ENCODE peak calls at places on chromosome 19, in eight cellular contexts. L is activated B cell treated with CpG ODN at 0.5 μM for 24 hours, D is spleen, I is tibial artery, Q is heart right ventricle, H is fibroblast of pulmonary artery, B is body of pancreas, J is left ventricle myocardium inferior. R is an unnamed sample.
A peak's percentile ranks its signal among the peaks of the same experiment; 100 is the strongest.

GRCh38 chr19:10748924-10749434 is 31.1 kb downstream of the DNM2 start:
- DNase-seq in B (peak; percentile 96), L (no peak), I (no peak), D (no peak), J (peak; percentile 49), H (peak; percentile 44), Q (no peak), R (no peak)

GRCh38 chr19:6363429-6363828 is 2.1 kb downstream of the CLPP start:
- DNase-seq in I (no peak), J (no peak), L (no peak), H (no peak), D (no peak), Q (no peak), B (no peak), R (no peak)

GRCh38 chr19:2887391-2887914 is 13.3 kb upstream of the ZNF57 start:
- DNase-seq in B (peak; percentile 30), Q (no peak), D (no peak), L (peak; percentile 20), I (no peak), H (peak; percentile 85), J (no peak), R (peak; percentile 70)

GRCh38 chr19:56837004-56837403 is 3.5 kb downstream of the PEG3 start:
- DNase-seq in Q (no peak), L (no peak), I (no peak), B (peak; percentile 20), D (no peak), H (no peak), J (no peak), R (no peak)

GRCh38 chr19:3108775-3109174 is 14.6 kb downstream of the GNA11 start:
- DNase-seq in I (peak; percentile 50), B (peak; percentile 63), J (peak; percentile 56), L (peak; percentile 61), Q (peak; percentile 53), D (peak; percentile 87), H (peak; percentile 67), R (peak; percentile 77)

GRCh38 chr19:44623080-44623479 is 9.7 kb downstream of the IGSF23 start:
- DNase-seq in Q (no peak), B (peak; percentile 26), L (no peak), J (no peak), H (peak; percentile 61), D (no peak), I (peak; percentile 32), R (no peak)

GRCh38 chr19:524062-524674 is 7.4 kb upstream of the CDC34 start:
- DNase-seq in L (no peak), I (no peak), J (peak; percentile 38), H (no peak), B (no peak), D (no peak), Q (peak; percentile 53), R (no peak)

GRCh38 chr19:39498262-39499081 is at the start of gene DLL3:
- DNase-seq in Q (no peak), B (no peak), H (peak; percentile 10), L (peak; percentile 35), I (no peak), D (no peak), J (no peak), R (no peak)

GRCh38 chr19:38617764-38618589 is at the start of gene MAP4K1:
- DNase-seq in L (peak; percentile 90), J (peak; percentile 37), H (no peak), B (peak; percentile 44), I (peak; percentile 29), D (peak; percentile 98), Q (peak; percentile 40), R (peak; percentile 86)

GRCh38 chr19:34732548-34733255 is 1.3 kb upstream of the ZNF181 start:
- DNase-seq in J (no peak), H (no peak), D (no peak), L (no peak), I (no peak), B (peak; percentile 15), Q (no peak), R (peak; percentile 35)

GRCh38 chr19:13963603-13964105 is 11.3 kb downstream of the DCAF15 start:
- DNase-seq in L (no peak), D (no peak), J (no peak), I (no peak), H (no peak), Q (no peak), B (no peak), R (no peak)

GRCh38 chr19:40607311-40607871 is 6.2 kb downstream of the LTBP4 start:
- DNase-seq in J (no peak), D (no peak), H (no peak), L (no peak), B (no peak), I (no peak), Q (no peak), R (no peak)

GRCh38 chr19:39544920-39545319 is 5.0 kb upstream of the EID2 start:
- DNase-seq in Q (no peak), D (no peak), J (no peak), I (no peak), H (no peak), B (no peak), L (no peak), R (no peak)

GRCh38 chr19:35120492-35120891 is 4.9 kb downstream of the FXYD3 start:
- DNase-seq in L (no peak), B (peak; percentile 64), D (no peak), Q (no peak), H (peak; percentile 23), J (no peak), I (peak; percentile 60), R (no peak)

GRCh38 chr19:42253245-42254082 is 1.5 kb downstream of the ERF start:
- DNase-seq in D (peak; percentile 94), I (peak; percentile 65), H (peak; percentile 48), L (peak; percentile 71), J (peak; percentile 65), B (peak; percentile 61), Q (peak; percentile 66), R (peak; percentile 62)

GRCh38 chr19:41584260-41584810 is 8.4 kb downstream of the CEACAM21 start:
- DNase-seq in D (no peak), Q (no peak), H (no peak), I (no peak), J (no peak), L (no peak), B (no peak), R (no peak)

GRCh38 chr19:58338825-58339558 is 12.2 kb downstream of the ZSCAN22 start:
- DNase-seq in D (no peak), I (no peak), Q (no peak), J (no peak), B (no peak), L (no peak), H (no peak), R (no peak)
- TF ChIP-seq CTCF in D (no peak), I (no peak), Q (no peak), J (no peak), B (no peak), L (no peak), H (no peak), R (no peak)

DNA sequence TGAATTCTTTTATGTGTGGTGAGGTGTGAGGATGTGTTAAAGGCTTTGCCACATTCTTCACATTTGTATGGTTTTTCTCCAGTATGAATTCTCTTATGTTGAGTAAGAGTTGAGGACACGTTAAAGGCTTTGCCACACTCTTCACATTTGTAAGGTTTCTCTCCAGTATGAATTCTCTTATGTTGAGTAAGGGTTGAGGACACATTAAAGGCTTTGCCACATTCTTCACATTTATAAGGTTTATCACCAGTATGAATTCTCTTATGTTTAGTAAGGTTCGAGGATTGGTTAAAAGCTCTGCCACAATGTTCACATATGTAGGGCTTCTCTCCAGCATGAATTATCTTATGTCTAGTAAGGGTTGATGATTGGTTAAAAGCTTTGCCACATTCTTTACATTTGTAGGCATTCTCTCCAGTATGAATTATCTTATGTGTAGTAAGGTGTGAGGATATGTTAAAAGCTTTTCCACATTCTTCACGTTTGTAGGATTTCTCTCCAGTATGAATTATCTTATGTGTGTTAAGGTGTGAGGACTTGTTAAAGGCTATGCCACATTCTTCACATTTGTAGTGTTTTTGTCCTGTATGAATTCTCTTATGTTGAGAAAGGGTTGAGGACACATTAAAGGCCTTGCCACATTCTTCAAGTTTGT is 27.1 kb downstream of the ZNF724 start:
- DNase-seq in B (no peak), H (no peak), D (no peak), J (no peak), Q (no peak), I (no peak), L (no peak), R (no peak)
- TF ChIP-seq CTCF in B (no peak), H (no peak), D (no peak), J (no peak), Q (no peak), I (no peak), L (no peak), R (no peak)

GRCh38 chr19:46579286-46579944 is 21.7 kb upstream of the CALM3 start:
- DNase-seq in L (no peak), D (no peak), B (no peak), Q (no peak), H (no peak), I (no peak), J (no peak), R (no peak)
- TF ChIP-seq CTCF in L (no peak), D (no peak), B (no peak), Q (no peak), H (peak; percentile 55), I (peak; percentile 18), J (peak; percentile 35), R (peak; percentile 31)

DNA sequence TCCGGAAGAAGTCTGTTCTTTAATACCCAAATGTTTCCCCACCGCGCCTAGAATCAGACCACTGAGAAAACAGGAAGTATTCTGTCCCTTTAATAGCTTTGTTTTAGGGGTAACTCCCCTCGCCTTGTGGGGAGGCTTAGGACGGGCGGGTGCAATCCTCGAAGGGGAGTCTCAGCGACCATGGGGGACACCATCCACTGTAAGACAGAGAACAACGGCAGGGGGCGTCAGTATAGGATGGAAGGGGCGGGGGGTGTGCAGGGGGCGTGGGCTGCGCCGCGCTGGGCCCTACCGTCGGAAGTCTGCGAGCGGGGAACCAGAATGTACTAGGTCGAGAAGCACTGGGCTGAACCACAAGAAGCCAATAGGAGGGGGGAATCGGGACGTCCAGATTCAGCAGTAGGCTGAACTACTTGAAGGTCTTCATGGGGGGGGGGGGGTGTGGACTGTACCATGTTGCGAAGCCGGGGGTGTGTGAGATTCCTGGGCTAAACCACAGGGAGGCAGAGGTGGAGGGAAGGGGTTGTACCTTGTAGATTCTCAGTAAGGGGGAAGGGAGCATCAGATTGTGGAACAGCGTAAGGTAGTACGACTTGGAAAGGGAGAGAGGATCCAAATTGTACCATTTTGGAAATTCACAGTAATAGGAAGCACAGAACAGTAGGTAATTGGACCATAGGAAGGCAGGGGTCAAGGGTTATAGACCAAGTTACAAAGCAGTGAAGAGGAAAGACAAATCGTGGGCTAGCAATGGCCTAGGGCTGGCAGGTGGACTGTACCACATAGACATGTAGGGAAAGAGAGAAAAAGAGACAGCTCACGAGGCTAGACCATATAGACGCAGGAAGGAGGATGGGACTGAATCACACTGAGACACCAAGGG is 1.0 kb upstream of the DBP start:
- DNase-seq in D (peak; percentile 93), J (peak; percentile 77), B (peak; percentile 94), Q (peak; percentile 92), L (peak; percentile 66), H (peak; percentile 98), I (peak; percentile 87), R (peak; percentile 85)
- TF ChIP-seq CTCF in D (no peak), J (no peak), B (no peak), Q (no peak), L (no peak), H (peak; percentile 3), I (no peak), R (no peak)

GRCh38 chr19:1785310-1785709 is 26.8 kb downstream of the ATP8B3 start:
- DNase-seq in J (no peak), Q (no peak), D (no peak), B (no peak), L (no peak), I (no peak), H (no peak), R (no peak)
- TF ChIP-seq CTCF in J (no peak), Q (no peak), D (no peak), B (no peak), L (no peak), I (no peak), H (no peak), R (no peak)

GRCh38 chr19:49073514-49074378 is 1.2 kb upstream of the KCNA7 start:
- DNase-seq in I (no peak), L (no peak), Q (no peak), H (no peak), B (no peak), J (no peak), D (no peak), R (no peak)
- TF ChIP-seq CTCF in I (no peak), L (no peak), Q (no peak), H (peak; percentile 29), B (no peak), J (peak; percentile 19), D (no peak), R (peak; percentile 12)